ENCODE peak calls at places on chromosomes 4 and X, in seven cellular contexts. One of them, this sample, is unnamed.

GRCh38 chr4:13289391-13289790 is 194.7 kb downstream of the RAB28 start:
- DNase-seq in HepG2: no peak
- DNase-seq in suprapubic skin: no peak
- DNase-seq in GM23338: no peak
- DNase-seq in prostate gland: no peak
- DNase-seq in Panc1: no peak
- DNase-seq in esophagus muscularis mucosa: no peak
- DNase-seq in this sample: no peak

GRCh38 chrX:83511208-83511607 is 3.1 kb downstream of the POU3F4 start:
- DNase-seq in HepG2: no peak
- DNase-seq in suprapubic skin: no peak
- DNase-seq in GM23338: peak
- DNase-seq in prostate gland: no peak
- DNase-seq in Panc1: no peak
- DNase-seq in esophagus muscularis mucosa: no peak
- DNase-seq in this sample: no peak

GRCh38 chr4:83269256-83269655 is 15.3 kb downstream of the COQ2 start:
- DNase-seq in HepG2: no peak
- DNase-seq in suprapubic skin: no peak
- DNase-seq in GM23338: no peak
- DNase-seq in prostate gland: no peak
- DNase-seq in Panc1: no peak
- DNase-seq in esophagus muscularis mucosa: no peak
- DNase-seq in this sample: no peak

GRCh38 chrX:118355225-118355920 is 9.5 kb downstream of the WDR44 start:
- DNase-seq in HepG2: no peak
- DNase-seq in suprapubic skin: no peak
- DNase-seq in GM23338: no peak
- DNase-seq in prostate gland: no peak
- DNase-seq in Panc1: no peak
- DNase-seq in esophagus muscularis mucosa: no peak
- DNase-seq in this sample: no peak

GRCh38 chrX:118730500-118731247 is 3.3 kb downstream of the IL13RA1 start:
- DNase-seq in HepG2: no peak
- DNase-seq in suprapubic skin: no peak
- DNase-seq in GM23338: no peak
- DNase-seq in prostate gland: no peak
- DNase-seq in Panc1: peak
- DNase-seq in esophagus muscularis mucosa: no peak
- DNase-seq in this sample: no peak

GRCh38 chr4:10526431-10527222 is 69.4 kb upstream of the ZNF518B start:
- DNase-seq in HepG2: no peak
- DNase-seq in suprapubic skin: no peak
- DNase-seq in GM23338: peak
- DNase-seq in prostate gland: peak
- DNase-seq in Panc1: no peak
- DNase-seq in esophagus muscularis mucosa: no peak
- DNase-seq in this sample: no peak

GRCh38 chrX:101206471-101206870 is 13.1 kb upstream of the DRP2 start:
- DNase-seq in HepG2: peak
- DNase-seq in suprapubic skin: no peak
- DNase-seq in GM23338: peak
- DNase-seq in prostate gland: no peak
- DNase-seq in Panc1: peak
- DNase-seq in esophagus muscularis mucosa: no peak
- DNase-seq in this sample: no peak

GRCh38 chr4:45693746-45694145 is 430.1 kb downstream of the GABRG1 start:
- DNase-seq in HepG2: peak
- DNase-seq in suprapubic skin: no peak
- DNase-seq in GM23338: no peak
- DNase-seq in prostate gland: no peak
- DNase-seq in Panc1: no peak
- DNase-seq in esophagus muscularis mucosa: no peak
- DNase-seq in this sample: no peak

GRCh38 chr4:24730256-24731001 is 64.9 kb upstream of the SOD3 start:
- DNase-seq in HepG2: no peak
- DNase-seq in suprapubic skin: peak
- DNase-seq in GM23338: no peak
- DNase-seq in prostate gland: no peak
- DNase-seq in Panc1: no peak
- DNase-seq in esophagus muscularis mucosa: no peak
- DNase-seq in this sample: no peak

GRCh38 chr4:119683518-119683917 is 54.9 kb upstream of the PDE5A start:
- DNase-seq in HepG2: no peak
- DNase-seq in suprapubic skin: no peak
- DNase-seq in GM23338: no peak
- DNase-seq in prostate gland: peak
- DNase-seq in Panc1: no peak
- DNase-seq in esophagus muscularis mucosa: no peak
- DNase-seq in this sample: no peak

GRCh38 chr4:125132281-125132680 is 182.5 kb upstream of the FAT4 start:
- DNase-seq in HepG2: no peak
- DNase-seq in suprapubic skin: no peak
- DNase-seq in GM23338: no peak
- DNase-seq in prostate gland: no peak
- DNase-seq in Panc1: no peak
- DNase-seq in esophagus muscularis mucosa: no peak
- DNase-seq in this sample: no peak

GRCh38 chr4:138405439-138405838 is 163.3 kb upstream of the SLC7A11 start:
- DNase-seq in HepG2: no peak
- DNase-seq in suprapubic skin: no peak
- DNase-seq in GM23338: no peak
- DNase-seq in prostate gland: no peak
- DNase-seq in Panc1: no peak
- DNase-seq in esophagus muscularis mucosa: no peak
- DNase-seq in this sample: no peak

GRCh38 chr4:189092596-189092995 is 848.1 kb upstream of the FRG1 start:
- DNase-seq in HepG2: no peak
- DNase-seq in suprapubic skin: no peak
- DNase-seq in GM23338: peak
- DNase-seq in prostate gland: no peak
- DNase-seq in Panc1: no peak
- DNase-seq in esophagus muscularis mucosa: no peak
- DNase-seq in this sample: no peak

GRCh38 chr4:132865458-132865857 is 283.6 kb upstream of the PCDH10 start:
- DNase-seq in HepG2: no peak
- DNase-seq in suprapubic skin: no peak
- DNase-seq in GM23338: no peak
- DNase-seq in prostate gland: no peak
- DNase-seq in Panc1: no peak
- DNase-seq in esophagus muscularis mucosa: no peak
- DNase-seq in this sample: no peak

GRCh38 chr4:178415925-178416324 is 973.7 kb upstream of the AGA start:
- DNase-seq in HepG2: no peak
- DNase-seq in suprapubic skin: no peak
- DNase-seq in GM23338: no peak
- DNase-seq in prostate gland: no peak
- DNase-seq in Panc1: no peak
- DNase-seq in esophagus muscularis mucosa: no peak
- DNase-seq in this sample: peak

GRCh38 chrX:7574325-7574724 is 268.6 kb upstream of the VCX start:
- DNase-seq in HepG2: peak
- DNase-seq in suprapubic skin: no peak
- DNase-seq in GM23338: peak
- DNase-seq in prostate gland: no peak
- DNase-seq in Panc1: no peak
- DNase-seq in esophagus muscularis mucosa: no peak
- DNase-seq in this sample: no peak

GRCh38 chrX:107448625-107449468 is 605 bp upstream of the FRMPD3 start:
- DNase-seq in HepG2: no peak
- DNase-seq in suprapubic skin: no peak
- DNase-seq in GM23338: peak
- DNase-seq in prostate gland: no peak
- DNase-seq in Panc1: no peak
- DNase-seq in esophagus muscularis mucosa: no peak
- DNase-seq in this sample: no peak
- TF ChIP-seq CTCF in HepG2: no peak
- TF ChIP-seq CTCF in suprapubic skin: no peak
- TF ChIP-seq CTCF in GM23338: peak
- TF ChIP-seq CTCF in prostate gland: no peak
- TF ChIP-seq CTCF in Panc1: peak
- TF ChIP-seq CTCF in esophagus muscularis mucosa: no peak
- TF ChIP-seq CTCF in this sample: no peak

DNA sequence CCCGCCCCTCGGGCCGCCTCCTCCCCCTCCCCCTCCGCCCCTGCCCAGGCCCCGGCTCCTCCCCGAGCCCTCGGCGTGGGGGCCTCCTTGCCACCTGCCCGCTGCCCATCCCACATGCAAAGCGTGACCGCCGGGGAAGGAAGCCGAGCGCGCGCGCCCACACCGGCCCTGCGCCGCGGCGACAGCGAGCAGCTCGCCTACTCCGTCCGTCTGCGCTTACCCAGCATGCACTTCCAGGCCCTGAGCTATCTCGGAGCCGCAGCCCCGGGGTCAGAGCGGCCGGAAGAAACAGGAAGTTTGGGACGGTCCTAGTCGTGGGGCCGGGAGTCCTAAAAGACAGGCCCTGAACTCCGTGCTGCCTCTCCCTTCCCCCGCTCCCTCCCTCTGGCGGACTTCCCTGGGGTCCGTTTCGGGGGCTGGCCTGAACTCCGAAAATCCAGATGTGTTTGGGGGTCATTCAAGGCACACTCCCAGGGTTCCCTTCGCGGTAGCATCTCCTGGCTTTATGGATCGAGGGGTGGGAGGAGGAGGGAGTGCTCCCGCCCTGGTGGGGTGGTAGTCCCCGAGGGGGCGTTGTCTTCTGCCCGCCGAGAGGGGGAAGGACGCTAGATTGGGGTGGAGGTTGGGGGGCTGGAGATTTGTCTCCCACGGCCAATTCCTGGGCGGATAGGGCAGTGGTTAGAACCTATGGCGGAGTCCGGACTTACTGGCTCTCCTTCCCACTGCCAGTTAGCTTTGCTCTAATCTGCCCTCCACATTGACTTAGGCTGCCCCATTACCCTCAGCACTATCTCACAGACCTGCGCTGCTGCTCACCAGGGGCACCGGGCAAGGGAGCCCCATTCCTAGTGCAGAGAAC is 25.0 kb upstream of the BCORL1 start:
- DNase-seq in HepG2: no peak
- DNase-seq in suprapubic skin: no peak
- DNase-seq in GM23338: peak
- DNase-seq in prostate gland: no peak
- DNase-seq in Panc1: no peak
- DNase-seq in esophagus muscularis mucosa: no peak
- DNase-seq in this sample: peak
- TF ChIP-seq POLR2AphosphoS5 in HepG2: no peak
- TF ChIP-seq POLR2AphosphoS5 in suprapubic skin: no peak
- TF ChIP-seq POLR2AphosphoS5 in GM23338: no peak
- TF ChIP-seq POLR2AphosphoS5 in prostate gland: no peak
- TF ChIP-seq POLR2AphosphoS5 in Panc1: peak
- TF ChIP-seq POLR2AphosphoS5 in esophagus muscularis mucosa: peak
- TF ChIP-seq POLR2AphosphoS5 in this sample: peak

GRCh38 chr4:22463179-22463578 is 52.7 kb downstream of the ADGRA3 start:
- DNase-seq in HepG2: no peak
- DNase-seq in suprapubic skin: no peak
- DNase-seq in GM23338: peak
- DNase-seq in prostate gland: no peak
- DNase-seq in Panc1: no peak
- DNase-seq in esophagus muscularis mucosa: no peak
- DNase-seq in this sample: no peak
- TF ChIP-seq CTCF in HepG2: peak
- TF ChIP-seq CTCF in suprapubic skin: no peak
- TF ChIP-seq CTCF in GM23338: peak
- TF ChIP-seq CTCF in prostate gland: no peak
- TF ChIP-seq CTCF in Panc1: peak
- TF ChIP-seq CTCF in esophagus muscularis mucosa: no peak
- TF ChIP-seq CTCF in this sample: no peak

GRCh38 chr4:41912546-41912945 is 22.7 kb upstream of the TMEM33 start:
- DNase-seq in HepG2: no peak
- DNase-seq in suprapubic skin: no peak
- DNase-seq in GM23338: no peak
- DNase-seq in prostate gland: no peak
- DNase-seq in Panc1: no peak
- DNase-seq in esophagus muscularis mucosa: no peak
- DNase-seq in this sample: no peak
- TF ChIP-seq POLR2AphosphoS5 in HepG2: no peak
- TF ChIP-seq POLR2AphosphoS5 in suprapubic skin: no peak
- TF ChIP-seq POLR2AphosphoS5 in GM23338: no peak
- TF ChIP-seq POLR2AphosphoS5 in prostate gland: no peak
- TF ChIP-seq POLR2AphosphoS5 in Panc1: no peak
- TF ChIP-seq POLR2AphosphoS5 in esophagus muscularis mucosa: no peak
- TF ChIP-seq POLR2AphosphoS5 in this sample: no peak

DNA sequence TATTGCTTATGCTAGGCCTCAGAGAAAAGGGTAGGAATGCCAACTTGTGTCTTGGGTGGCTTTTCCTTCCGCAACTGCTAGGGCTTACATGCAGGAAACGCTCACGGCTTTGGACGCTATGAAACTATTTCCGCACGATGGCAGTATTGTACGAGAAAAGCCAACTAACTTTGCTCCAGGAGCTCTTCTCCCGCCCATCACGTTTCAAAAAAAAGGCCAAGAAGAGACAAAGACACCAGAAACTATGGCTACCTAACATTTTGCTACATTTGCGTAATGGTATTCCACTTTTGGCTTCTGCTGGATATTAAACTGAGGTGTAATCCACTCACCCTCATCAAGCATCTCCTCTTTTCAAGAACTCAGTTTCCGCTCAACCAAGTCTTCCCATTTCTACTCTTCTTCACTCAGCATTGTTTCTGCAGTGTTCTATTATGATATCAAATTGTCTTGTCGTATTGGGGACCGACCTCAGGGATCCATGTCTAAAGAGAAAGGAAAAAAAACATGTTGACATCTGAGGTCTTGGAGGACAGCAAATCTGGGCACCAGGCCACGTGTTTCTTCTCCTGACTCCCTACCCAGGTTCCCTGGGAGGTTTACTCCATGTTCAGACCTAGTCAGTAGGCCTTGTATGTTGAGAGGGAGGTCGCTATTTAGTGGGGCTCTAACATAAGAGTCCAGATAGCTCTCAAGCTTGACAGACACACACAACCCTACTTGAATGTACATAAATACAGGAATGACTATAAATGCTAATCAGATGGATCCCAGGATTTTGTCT is 239.4 kb upstream of the STK26 start:
- DNase-seq in HepG2: no peak
- DNase-seq in suprapubic skin: no peak
- DNase-seq in GM23338: no peak
- DNase-seq in prostate gland: no peak
- DNase-seq in Panc1: peak
- DNase-seq in esophagus muscularis mucosa: no peak
- DNase-seq in this sample: no peak
- TF ChIP-seq CTCF in HepG2: no peak
- TF ChIP-seq CTCF in suprapubic skin: no peak
- TF ChIP-seq CTCF in GM23338: no peak
- TF ChIP-seq CTCF in prostate gland: no peak
- TF ChIP-seq CTCF in Panc1: peak
- TF ChIP-seq CTCF in esophagus muscularis mucosa: peak
- TF ChIP-seq CTCF in this sample: peak

GRCh38 chrX:136496768-136497555 is 430 bp upstream of the HTATSF1 start:
- DNase-seq in HepG2: peak
- DNase-seq in suprapubic skin: peak
- DNase-seq in GM23338: peak
- DNase-seq in prostate gland: peak
- DNase-seq in Panc1: peak
- DNase-seq in esophagus muscularis mucosa: peak
- DNase-seq in this sample: peak
- TF ChIP-seq POLR2AphosphoS5 in HepG2: no peak
- TF ChIP-seq POLR2AphosphoS5 in suprapubic skin: no peak
- TF ChIP-seq POLR2AphosphoS5 in GM23338: peak
- TF ChIP-seq POLR2AphosphoS5 in prostate gland: peak
- TF ChIP-seq POLR2AphosphoS5 in Panc1: peak
- TF ChIP-seq POLR2AphosphoS5 in esophagus muscularis mucosa: peak
- TF ChIP-seq POLR2AphosphoS5 in this sample: peak